ENCODE peak calls at places on chromosome 9, in six cellular contexts. One of them, this sample, is unnamed.

GRCh38 chr9:79829566-79830347 is 258.0 kb downstream of the TLE4 start:
- DNase-seq in heart right ventricle: no peak
- DNase-seq in DMS153: no peak
- DNase-seq in GM04504: no peak
- DNase-seq in fibroblast of pulmonary artery: no peak
- DNase-seq in coronary artery: no peak
- DNase-seq in this sample: no peak

GRCh38 chr9:77649109-77649812 is 1.1 kb upstream of the GNA14 start:
- DNase-seq in heart right ventricle: no peak
- DNase-seq in DMS153: peak; percentile 44
- DNase-seq in GM04504: no peak
- DNase-seq in fibroblast of pulmonary artery: peak; percentile 71
- DNase-seq in coronary artery: no peak
- DNase-seq in this sample: no peak

GRCh38 chr9:76852026-76852425 is 53.9 kb downstream of the PRUNE2 start:
- DNase-seq in heart right ventricle: no peak
- DNase-seq in DMS153: no peak
- DNase-seq in GM04504: no peak
- DNase-seq in fibroblast of pulmonary artery: no peak
- DNase-seq in coronary artery: no peak
- DNase-seq in this sample: no peak

GRCh38 chr9:136595245-136596218 is 49.7 kb upstream of the NOTCH1 start:
- DNase-seq in heart right ventricle: no peak
- DNase-seq in DMS153: no peak
- DNase-seq in GM04504: no peak
- DNase-seq in fibroblast of pulmonary artery: no peak
- DNase-seq in coronary artery: no peak
- DNase-seq in this sample: no peak

GRCh38 chr9:107932036-107932435 is 442.5 kb upstream of the KLF4 start:
- DNase-seq in heart right ventricle: no peak
- DNase-seq in DMS153: no peak
- DNase-seq in GM04504: peak; percentile 35
- DNase-seq in fibroblast of pulmonary artery: peak; percentile 19
- DNase-seq in coronary artery: no peak
- DNase-seq in this sample: no peak

GRCh38 chr9:99576002-99576401 is 245.7 kb upstream of the NR4A3 start:
- DNase-seq in heart right ventricle: no peak
- DNase-seq in DMS153: no peak
- DNase-seq in GM04504: no peak
- DNase-seq in fibroblast of pulmonary artery: no peak
- DNase-seq in coronary artery: no peak
- DNase-seq in this sample: no peak

GRCh38 chr9:86767373-86767772 is 179.9 kb downstream of the GAS1 start:
- DNase-seq in heart right ventricle: no peak
- DNase-seq in DMS153: no peak
- DNase-seq in GM04504: no peak
- DNase-seq in fibroblast of pulmonary artery: peak; percentile 10
- DNase-seq in coronary artery: no peak
- DNase-seq in this sample: no peak

GRCh38 chr9:123825337-123825736 is 104.6 kb downstream of the DENND1A start:
- DNase-seq in heart right ventricle: no peak
- DNase-seq in DMS153: no peak
- DNase-seq in GM04504: no peak
- DNase-seq in fibroblast of pulmonary artery: peak; percentile 18
- DNase-seq in coronary artery: no peak
- DNase-seq in this sample: no peak

GRCh38 chr9:102841376-102841775 is 153.8 kb upstream of the CYLC2 start:
- DNase-seq in heart right ventricle: no peak
- DNase-seq in DMS153: no peak
- DNase-seq in GM04504: no peak
- DNase-seq in fibroblast of pulmonary artery: no peak
- DNase-seq in coronary artery: no peak
- DNase-seq in this sample: no peak

GRCh38 chr9:130426883-130427282 is 17.9 kb upstream of the ASS1 start:
- DNase-seq in heart right ventricle: peak; percentile 54
- DNase-seq in DMS153: peak; percentile 58
- DNase-seq in GM04504: peak; percentile 76
- DNase-seq in fibroblast of pulmonary artery: peak; percentile 43
- DNase-seq in coronary artery: no peak
- DNase-seq in this sample: peak; percentile 36

GRCh38 chr9:91516781-91517180 is 93.1 kb upstream of the NFIL3 start:
- DNase-seq in heart right ventricle: no peak
- DNase-seq in DMS153: no peak
- DNase-seq in GM04504: no peak
- DNase-seq in fibroblast of pulmonary artery: no peak
- DNase-seq in coronary artery: no peak
- DNase-seq in this sample: no peak

GRCh38 chr9:38344566-38345324 is 47.8 kb upstream of the ALDH1B1 start:
- DNase-seq in heart right ventricle: no peak
- DNase-seq in DMS153: no peak
- DNase-seq in GM04504: no peak
- DNase-seq in fibroblast of pulmonary artery: no peak
- DNase-seq in coronary artery: no peak
- DNase-seq in this sample: no peak

GRCh38 chr9:119967867-119968535 is 598.8 kb upstream of the BRINP1 start:
- DNase-seq in heart right ventricle: no peak
- DNase-seq in DMS153: no peak
- DNase-seq in GM04504: no peak
- DNase-seq in fibroblast of pulmonary artery: no peak
- DNase-seq in coronary artery: no peak
- DNase-seq in this sample: no peak

GRCh38 chr9:127347831-127348699 is 48.9 kb upstream of the SLC2A8 start:
- DNase-seq in heart right ventricle: no peak
- DNase-seq in DMS153: peak; percentile 4
- DNase-seq in GM04504: no peak
- DNase-seq in fibroblast of pulmonary artery: peak; percentile 84
- DNase-seq in coronary artery: no peak
- DNase-seq in this sample: peak; percentile 26

GRCh38 chr9:134650431-134651190 is 9.0 kb downstream of the COL5A1 start:
- DNase-seq in heart right ventricle: no peak
- DNase-seq in DMS153: no peak
- DNase-seq in GM04504: no peak
- DNase-seq in fibroblast of pulmonary artery: no peak
- DNase-seq in coronary artery: no peak
- DNase-seq in this sample: no peak

GRCh38 chr9:136725612-136726011 is 13.2 kb downstream of the DIPK1B start:
- DNase-seq in heart right ventricle: no peak
- DNase-seq in DMS153: no peak
- DNase-seq in GM04504: no peak
- DNase-seq in fibroblast of pulmonary artery: peak; percentile 59
- DNase-seq in coronary artery: no peak
- DNase-seq in this sample: no peak

GRCh38 chr9:70639853-70640814 is 225.7 kb upstream of the KLF9 start:
- DNase-seq in heart right ventricle: no peak
- DNase-seq in DMS153: no peak
- DNase-seq in GM04504: peak; percentile 30
- DNase-seq in fibroblast of pulmonary artery: peak; percentile 83
- DNase-seq in coronary artery: no peak
- DNase-seq in this sample: peak; percentile 49

GRCh38 chr9:137804908-137805356 is 72.7 kb upstream of the CACNA1B start:
- DNase-seq in heart right ventricle: no peak
- DNase-seq in DMS153: no peak
- DNase-seq in GM04504: no peak
- DNase-seq in fibroblast of pulmonary artery: no peak
- DNase-seq in coronary artery: no peak
- DNase-seq in this sample: no peak